ENCODE peak calls at places on chromosomes 12 and 14, in five cellular contexts. One of them, this sample, is unnamed.

GRCh38 chr12:92597997-92598396 is 104.8 kb upstream of the PLEKHG7 start:
- DNase-seq in neuronal stem cell: no peak
- DNase-seq in IMR-90: peak; percentile 91
- DNase-seq in mesenchymal stem cell: peak; percentile 62
- DNase-seq in mesendoderm: no peak
- DNase-seq in this sample: no peak

GRCh38 chr14:96565811-96566210 is 63.6 kb downstream of the PAPOLA start:
- DNase-seq in mesenchymal stem cell: no peak
- DNase-seq in IMR-90: no peak
- DNase-seq in neuronal stem cell: no peak
- DNase-seq in mesendoderm: no peak
- DNase-seq in this sample: no peak

GRCh38 chr12:51811203-51811805 is 37.2 kb downstream of the FIGNL2 start:
- DNase-seq in IMR-90: no peak
- DNase-seq in neuronal stem cell: no peak
- DNase-seq in mesendoderm: no peak
- DNase-seq in mesenchymal stem cell: no peak
- DNase-seq in this sample: no peak

GRCh38 chr12:11307143-11307542 is 3.1 kb downstream of the PRB4 start:
- DNase-seq in IMR-90: no peak
- DNase-seq in mesendoderm: no peak
- DNase-seq in neuronal stem cell: no peak
- DNase-seq in mesenchymal stem cell: no peak
- DNase-seq in this sample: no peak

GRCh38 chr12:51592034-51592705 is 1.1 kb downstream of the SCN8A start:
- DNase-seq in mesenchymal stem cell: peak; percentile 54
- DNase-seq in IMR-90: peak; percentile 79
- DNase-seq in mesendoderm: peak; percentile 46
- DNase-seq in neuronal stem cell: peak; percentile 6
- DNase-seq in this sample: peak; percentile 62

GRCh38 chr14:26987734-26988363 is 390.0 kb upstream of the NOVA1 start:
- DNase-seq in mesenchymal stem cell: no peak
- DNase-seq in neuronal stem cell: no peak
- DNase-seq in IMR-90: no peak
- DNase-seq in mesendoderm: no peak
- DNase-seq in this sample: no peak

GRCh38 chr14:24310666-24311604 is at the start of gene LTB4R:
- DNase-seq in mesenchymal stem cell: no peak
- DNase-seq in neuronal stem cell: no peak
- DNase-seq in mesendoderm: no peak
- DNase-seq in IMR-90: peak; percentile 73
- DNase-seq in this sample: no peak

GRCh38 chr12:63420206-63420644 is 248.1 kb downstream of the DPY19L2 start:
- DNase-seq in mesendoderm: peak; percentile 99
- DNase-seq in IMR-90: peak; percentile 59
- DNase-seq in neuronal stem cell: peak; percentile 48
- DNase-seq in mesenchymal stem cell: peak; percentile 59
- DNase-seq in this sample: peak; percentile 58

GRCh38 chr14:92653162-92653651 is 95.2 kb downstream of the LGMN start:
- DNase-seq in neuronal stem cell: no peak
- DNase-seq in mesenchymal stem cell: no peak
- DNase-seq in IMR-90: no peak
- DNase-seq in mesendoderm: no peak
- DNase-seq in this sample: no peak

GRCh38 chr12:45934956-45935355 is 55.4 kb downstream of the SCAF11 start:
- DNase-seq in IMR-90: no peak
- DNase-seq in neuronal stem cell: no peak
- DNase-seq in mesenchymal stem cell: no peak
- DNase-seq in mesendoderm: no peak
- DNase-seq in this sample: no peak

GRCh38 chr12:55723516-55724225 is 3.5 kb downstream of the RDH5 start:
- DNase-seq in IMR-90: no peak
- DNase-seq in mesendoderm: no peak
- DNase-seq in mesenchymal stem cell: no peak
- DNase-seq in neuronal stem cell: no peak
- DNase-seq in this sample: no peak

GRCh38 chr14:63988579-63988978 is 135.8 kb downstream of the SYNE2 start:
- DNase-seq in neuronal stem cell: no peak
- DNase-seq in IMR-90: no peak
- DNase-seq in mesendoderm: no peak
- DNase-seq in mesenchymal stem cell: no peak
- DNase-seq in this sample: no peak

GRCh38 chr12:26939953-26940352 is 1.7 kb downstream of the FGFR1OP2 start:
- DNase-seq in neuronal stem cell: no peak
- DNase-seq in mesenchymal stem cell: no peak
- DNase-seq in mesendoderm: no peak
- DNase-seq in IMR-90: no peak
- DNase-seq in this sample: no peak

GRCh38 chr14:104515059-104515810 is 64.3 kb upstream of the C14orf180 start:
- DNase-seq in IMR-90: no peak
- DNase-seq in mesendoderm: no peak
- DNase-seq in mesenchymal stem cell: no peak
- DNase-seq in neuronal stem cell: no peak
- DNase-seq in this sample: peak; percentile 17

GRCh38 chr12:124445826-124446225 is 121.6 kb downstream of the NCOR2 start:
- DNase-seq in neuronal stem cell: no peak
- DNase-seq in IMR-90: no peak
- DNase-seq in mesendoderm: no peak
- DNase-seq in mesenchymal stem cell: no peak
- DNase-seq in this sample: no peak

GRCh38 chr12:113211160-113211559 is 10.1 kb upstream of the TPCN1 start:
- DNase-seq in mesenchymal stem cell: no peak
- DNase-seq in IMR-90: no peak
- DNase-seq in neuronal stem cell: no peak
- DNase-seq in mesendoderm: no peak
- DNase-seq in this sample: no peak

DNA sequence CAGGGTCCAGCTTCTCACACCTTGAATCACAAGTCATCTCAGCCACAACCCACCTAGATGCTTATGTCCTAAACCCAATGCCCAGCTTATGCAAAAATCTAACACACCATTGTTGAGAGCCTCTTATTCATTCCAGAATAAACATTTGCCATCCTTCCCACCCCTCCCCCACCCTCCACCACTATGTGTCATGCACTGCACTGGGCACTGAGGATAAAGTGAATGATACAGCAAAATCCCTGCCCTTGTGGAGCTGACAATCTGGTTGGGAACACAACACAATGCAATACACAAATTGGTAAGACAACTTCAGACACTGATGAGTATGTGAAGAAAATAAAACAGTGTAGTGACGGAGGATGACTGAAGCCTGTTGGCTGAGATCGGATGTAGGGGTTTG is 1.4 kb upstream of the GLTP start:
- DNase-seq in neuronal stem cell: no peak
- DNase-seq in mesendoderm: peak; percentile 21
- DNase-seq in mesenchymal stem cell: no peak
- DNase-seq in IMR-90: no peak
- DNase-seq in this sample: no peak
- H3K4me3 ChIP-seq in neuronal stem cell: no peak overlapping the region
- H3K4me3 ChIP-seq in mesendoderm: no peak overlapping the region
- H3K4me3 ChIP-seq in mesenchymal stem cell: no peak overlapping the region
- H3K4me3 ChIP-seq in IMR-90: no peak overlapping the region
- H3K4me3 ChIP-seq in this sample: peak overlapping the region; percentile 68

GRCh38 chr12:117540011-117540410 is 178.6 kb upstream of the NOS1 start:
- DNase-seq in neuronal stem cell: no peak
- DNase-seq in mesenchymal stem cell: no peak
- DNase-seq in IMR-90: no peak
- DNase-seq in mesendoderm: peak; percentile 72
- DNase-seq in this sample: no peak
- H2BK15ac ChIP-seq in neuronal stem cell: no peak overlapping the region
- H2BK15ac ChIP-seq in mesenchymal stem cell: no peak overlapping the region
- H2BK15ac ChIP-seq in IMR-90: no peak overlapping the region
- H2BK15ac ChIP-seq in mesendoderm: no peak overlapping the region
- H2BK15ac ChIP-seq in this sample: no peak overlapping the region

GRCh38 chr12:5830121-5830520 is 114.9 kb downstream of the ANO2 start:
- DNase-seq in neuronal stem cell: peak; percentile 9
- DNase-seq in mesendoderm: peak; percentile 68
- DNase-seq in IMR-90: no peak
- DNase-seq in mesenchymal stem cell: no peak
- DNase-seq in this sample: no peak

GRCh38 chr12:5827591-5827990 is 117.5 kb downstream of the ANO2 start:
- DNase-seq in IMR-90: no peak
- DNase-seq in mesenchymal stem cell: no peak
- DNase-seq in neuronal stem cell: no peak
- DNase-seq in mesendoderm: peak; percentile 29
- DNase-seq in this sample: peak; percentile 65
- H3K4me3 ChIP-seq in IMR-90: no peak overlapping the region
- H3K4me3 ChIP-seq in mesenchymal stem cell: no peak overlapping the region
- H3K4me3 ChIP-seq in neuronal stem cell: no peak overlapping the region
- H3K4me3 ChIP-seq in mesendoderm: no peak overlapping the region
- H3K4me3 ChIP-seq in this sample: no peak overlapping the region

GRCh38 chr12:93790472-93791152 is 113.4 kb downstream of the CRADD start:
- DNase-seq in mesendoderm: peak; percentile 61
- DNase-seq in neuronal stem cell: no peak
- DNase-seq in IMR-90: peak; percentile 89
- DNase-seq in mesenchymal stem cell: peak; percentile 81
- DNase-seq in this sample: no peak
- H2BK15ac ChIP-seq in mesendoderm: no peak overlapping the region
- H2BK15ac ChIP-seq in neuronal stem cell: no peak overlapping the region
- H2BK15ac ChIP-seq in IMR-90: peak overlapping the region; percentile 96
- H2BK15ac ChIP-seq in mesenchymal stem cell: no peak overlapping the region
- H2BK15ac ChIP-seq in this sample: no peak overlapping the region

GRCh38 chr12:21642707-21643389 is 14.8 kb downstream of the LDHB start:
- DNase-seq in mesendoderm: peak; percentile 26
- DNase-seq in mesenchymal stem cell: peak; percentile 66
- DNase-seq in neuronal stem cell: no peak
- DNase-seq in IMR-90: peak; percentile 31
- DNase-seq in this sample: no peak
- H3K4me3 ChIP-seq in mesendoderm: no peak overlapping the region
- H3K4me3 ChIP-seq in mesenchymal stem cell: no peak overlapping the region
- H3K4me3 ChIP-seq in neuronal stem cell: no peak overlapping the region
- H3K4me3 ChIP-seq in IMR-90: no peak overlapping the region
- H3K4me3 ChIP-seq in this sample: no peak overlapping the region

DNA sequence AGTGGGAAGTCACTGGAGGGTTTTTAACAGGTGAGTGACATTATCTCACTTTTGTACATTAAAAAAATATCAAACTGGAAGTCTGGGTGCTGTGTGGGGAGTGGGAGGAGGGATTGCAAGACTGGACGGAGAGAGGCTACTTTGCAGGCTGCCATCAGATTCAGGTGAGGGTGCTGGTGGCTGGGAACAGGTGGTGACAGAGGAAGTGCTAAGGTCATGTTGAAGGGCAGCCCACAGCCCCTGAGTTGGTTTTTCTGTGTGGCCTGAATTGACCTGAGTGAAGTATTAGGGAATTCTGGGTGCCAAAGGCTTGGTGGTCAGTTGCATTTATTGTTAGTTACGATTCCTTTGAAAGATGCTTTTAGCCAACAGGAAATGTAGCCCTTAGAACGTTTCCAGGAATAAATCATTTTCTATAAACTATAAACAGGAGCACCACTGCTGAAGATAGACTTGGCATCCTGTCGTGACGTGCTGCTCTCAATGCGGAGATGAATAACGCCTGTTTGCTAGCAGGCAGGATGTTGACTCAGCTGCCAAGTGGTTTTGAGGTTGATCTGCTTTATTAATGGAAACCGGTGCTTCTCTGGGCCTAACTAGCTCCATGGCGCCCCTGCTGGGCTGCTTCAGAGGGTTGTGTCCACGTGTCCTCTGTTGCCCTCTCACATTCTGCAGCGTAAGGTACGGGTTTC is 707.5 kb upstream of the TMEM132C start:
- DNase-seq in neuronal stem cell: no peak
- DNase-seq in mesendoderm: peak; percentile 78
- DNase-seq in mesenchymal stem cell: peak; percentile 97
- DNase-seq in IMR-90: peak; percentile 94
- DNase-seq in this sample: peak; percentile 39
- H2BK15ac ChIP-seq in neuronal stem cell: no peak overlapping the region
- H2BK15ac ChIP-seq in mesendoderm: no peak overlapping the region
- H2BK15ac ChIP-seq in mesenchymal stem cell: peak overlapping the region; percentile 84
- H2BK15ac ChIP-seq in IMR-90: peak overlapping the region; percentile 87
- H2BK15ac ChIP-seq in this sample: no peak overlapping the region

GRCh38 chr12:14693116-14693515 is 3.3 kb downstream of the GUCY2C start:
- DNase-seq in IMR-90: no peak
- DNase-seq in neuronal stem cell: no peak
- DNase-seq in mesendoderm: no peak
- DNase-seq in mesenchymal stem cell: no peak
- DNase-seq in this sample: no peak

GRCh38 chr12:14695685-14696084 is 714 bp downstream of the GUCY2C start:
- DNase-seq in IMR-90: no peak
- DNase-seq in mesendoderm: no peak
- DNase-seq in neuronal stem cell: no peak
- DNase-seq in mesenchymal stem cell: no peak
- DNase-seq in this sample: no peak

GRCh38 chr12:14694145-14694544 is 2.3 kb downstream of the GUCY2C start:
- DNase-seq in mesendoderm: peak; percentile 52
- DNase-seq in neuronal stem cell: no peak
- DNase-seq in IMR-90: no peak
- DNase-seq in mesenchymal stem cell: no peak
- DNase-seq in this sample: no peak

GRCh38 chr12:14698555-14698954 is 2.2 kb upstream of the GUCY2C start:
- DNase-seq in neuronal stem cell: no peak
- DNase-seq in IMR-90: no peak
- DNase-seq in mesendoderm: no peak
- DNase-seq in mesenchymal stem cell: no peak
- DNase-seq in this sample: no peak

GRCh38 chr12:14696265-14696741 is at the start of gene GUCY2C:
- DNase-seq in IMR-90: no peak
- DNase-seq in mesenchymal stem cell: no peak
- DNase-seq in mesendoderm: no peak
- DNase-seq in neuronal stem cell: no peak
- DNase-seq in this sample: no peak
- H3K4me3 ChIP-seq in IMR-90: no peak within 1 kb of the TSS
- H3K4me3 ChIP-seq in mesenchymal stem cell: no peak within 1 kb of the TSS
- H3K4me3 ChIP-seq in mesendoderm: no peak within 1 kb of the TSS
- H3K4me3 ChIP-seq in neuronal stem cell: no peak within 1 kb of the TSS
- H3K4me3 ChIP-seq in this sample: no peak within 1 kb of the TSS

GRCh38 chr14:99566009-99566389 is 38.0 kb downstream of the CCDC85C start:
- DNase-seq in neuronal stem cell: no peak
- DNase-seq in mesendoderm: no peak
- DNase-seq in IMR-90: no peak
- DNase-seq in mesenchymal stem cell: no peak
- DNase-seq in this sample: no peak

GRCh38 chr14:99564256-99564902 is 39.6 kb downstream of the CCDC85C start:
- DNase-seq in neuronal stem cell: no peak
- DNase-seq in mesendoderm: no peak
- DNase-seq in mesenchymal stem cell: peak; percentile 36
- DNase-seq in IMR-90: peak; percentile 81
- DNase-seq in this sample: no peak

GRCh38 chr14:99565383-99565782 is 38.6 kb downstream of the CCDC85C start:
- DNase-seq in neuronal stem cell: no peak
- DNase-seq in mesendoderm: no peak
- DNase-seq in mesenchymal stem cell: no peak
- DNase-seq in IMR-90: no peak
- DNase-seq in this sample: no peak

GRCh38 chr14:99563749-99564129 is 40.3 kb downstream of the CCDC85C start:
- DNase-seq in mesendoderm: no peak
- DNase-seq in mesenchymal stem cell: no peak
- DNase-seq in neuronal stem cell: no peak
- DNase-seq in IMR-90: no peak
- DNase-seq in this sample: no peak

GRCh38 chr14:99564903-99565259 is 39.1 kb downstream of the CCDC85C start:
- DNase-seq in mesenchymal stem cell: no peak
- DNase-seq in IMR-90: no peak
- DNase-seq in neuronal stem cell: no peak
- DNase-seq in mesendoderm: no peak
- DNase-seq in this sample: no peak
- H2BK15ac ChIP-seq in mesenchymal stem cell: no peak overlapping the region
- H2BK15ac ChIP-seq in IMR-90: no peak overlapping the region
- H2BK15ac ChIP-seq in neuronal stem cell: peak overlapping the region; percentile 84
- H2BK15ac ChIP-seq in mesendoderm: no peak overlapping the region
- H2BK15ac ChIP-seq in this sample: no peak overlapping the region